ENCODE peak calls at places on chromosomes 11 and 22, in eight cellular contexts. One of them, this sample, is unnamed.

GRCh38 chr11:1939006-1939626 is 8.0 kb upstream of the MRPL23 start:
- DNase-seq in pancreas: peak; percentile 31
- DNase-seq in HCT116: no peak
- DNase-seq in GM12878: no peak
- DNase-seq in sigmoid colon: peak; percentile 71
- DNase-seq in gastrocnemius medialis: peak; percentile 2
- DNase-seq in thoracic aorta: no peak
- DNase-seq in ovary: no peak
- DNase-seq in this sample: no peak

GRCh38 chr11:94924074-94925031 is 49.0 kb downstream of the CWC15 start:
- DNase-seq in pancreas: no peak
- DNase-seq in HCT116: no peak
- DNase-seq in ovary: no peak
- DNase-seq in gastrocnemius medialis: no peak
- DNase-seq in GM12878: no peak
- DNase-seq in sigmoid colon: no peak
- DNase-seq in thoracic aorta: no peak
- DNase-seq in this sample: peak; percentile 12

GRCh38 chr11:65275906-65276305 is 14.1 kb downstream of the POLA2 start:
- DNase-seq in ovary: no peak
- DNase-seq in thoracic aorta: no peak
- DNase-seq in sigmoid colon: peak; percentile 30
- DNase-seq in gastrocnemius medialis: no peak
- DNase-seq in GM12878: no peak
- DNase-seq in pancreas: no peak
- DNase-seq in HCT116: no peak
- DNase-seq in this sample: no peak

GRCh38 chr11:45935349-45936064 is 13.1 kb downstream of the LARGE2 start:
- DNase-seq in HCT116: no peak
- DNase-seq in gastrocnemius medialis: no peak
- DNase-seq in thoracic aorta: no peak
- DNase-seq in ovary: no peak
- DNase-seq in pancreas: no peak
- DNase-seq in GM12878: no peak
- DNase-seq in sigmoid colon: no peak
- DNase-seq in this sample: no peak

GRCh38 chr11:44777537-44778199 is 50.9 kb downstream of the TSPAN18 start:
- DNase-seq in sigmoid colon: peak; percentile 48
- DNase-seq in gastrocnemius medialis: no peak
- DNase-seq in pancreas: no peak
- DNase-seq in ovary: no peak
- DNase-seq in GM12878: no peak
- DNase-seq in HCT116: no peak
- DNase-seq in thoracic aorta: no peak
- DNase-seq in this sample: no peak

GRCh38 chr22:18976197-18976751 is 40.2 kb upstream of the PRODH start:
- DNase-seq in thoracic aorta: no peak
- DNase-seq in GM12878: no peak
- DNase-seq in sigmoid colon: no peak
- DNase-seq in pancreas: peak; percentile 83
- DNase-seq in ovary: no peak
- DNase-seq in gastrocnemius medialis: no peak
- DNase-seq in HCT116: no peak
- DNase-seq in this sample: no peak

GRCh38 chr11:3861698-3862097 is 6.2 kb downstream of the STIM1 start:
- DNase-seq in pancreas: no peak
- DNase-seq in HCT116: no peak
- DNase-seq in gastrocnemius medialis: no peak
- DNase-seq in GM12878: no peak
- DNase-seq in ovary: no peak
- DNase-seq in sigmoid colon: no peak
- DNase-seq in thoracic aorta: no peak
- DNase-seq in this sample: no peak

GRCh38 chr11:64694026-64694755 is 28.8 kb downstream of the NRXN2 start:
- DNase-seq in HCT116: no peak
- DNase-seq in GM12878: no peak
- DNase-seq in ovary: no peak
- DNase-seq in gastrocnemius medialis: no peak
- DNase-seq in pancreas: no peak
- DNase-seq in sigmoid colon: no peak
- DNase-seq in thoracic aorta: no peak
- DNase-seq in this sample: no peak

GRCh38 chr22:17922925-17923898 is 101.1 kb downstream of the MICAL3 start:
- DNase-seq in ovary: no peak
- DNase-seq in GM12878: no peak
- DNase-seq in gastrocnemius medialis: no peak
- DNase-seq in pancreas: no peak
- DNase-seq in sigmoid colon: no peak
- DNase-seq in thoracic aorta: no peak
- DNase-seq in HCT116: no peak
- DNase-seq in this sample: no peak

GRCh38 chr11:121337078-121337477 is 44.5 kb downstream of the SC5D start:
- DNase-seq in ovary: no peak
- DNase-seq in sigmoid colon: no peak
- DNase-seq in GM12878: no peak
- DNase-seq in HCT116: no peak
- DNase-seq in thoracic aorta: no peak
- DNase-seq in pancreas: no peak
- DNase-seq in gastrocnemius medialis: no peak
- DNase-seq in this sample: no peak

GRCh38 chr11:13880719-13881118 is 81.8 kb upstream of the SPON1 start:
- DNase-seq in GM12878: no peak
- DNase-seq in pancreas: no peak
- DNase-seq in thoracic aorta: no peak
- DNase-seq in gastrocnemius medialis: no peak
- DNase-seq in ovary: no peak
- DNase-seq in sigmoid colon: no peak
- DNase-seq in HCT116: no peak
- DNase-seq in this sample: no peak
- TF ChIP-seq CTCF in GM12878: no peak
- TF ChIP-seq CTCF in pancreas: no peak
- TF ChIP-seq CTCF in thoracic aorta: no peak
- TF ChIP-seq CTCF in gastrocnemius medialis: no peak
- TF ChIP-seq CTCF in ovary: no peak
- TF ChIP-seq CTCF in sigmoid colon: no peak
- TF ChIP-seq CTCF in HCT116: no peak
- TF ChIP-seq CTCF in this sample: no peak

GRCh38 chr11:36258730-36259360 is 30.4 kb downstream of the COMMD9 start:
- DNase-seq in thoracic aorta: no peak
- DNase-seq in HCT116: peak; percentile 36
- DNase-seq in ovary: peak; percentile 54
- DNase-seq in GM12878: no peak
- DNase-seq in gastrocnemius medialis: peak; percentile 37
- DNase-seq in sigmoid colon: peak; percentile 72
- DNase-seq in pancreas: no peak
- DNase-seq in this sample: no peak
- H3K9me3 ChIP-seq in thoracic aorta: no peaks in the 10 kb centered on the region
- H3K9me3 ChIP-seq in HCT116: no peaks in the 10 kb centered on the region
- H3K9me3 ChIP-seq in ovary: peaks cover 3% of the 10 kb centered on the region
- H3K9me3 ChIP-seq in GM12878: no peaks in the 10 kb centered on the region
- H3K9me3 ChIP-seq in gastrocnemius medialis: no peaks in the 10 kb centered on the region
- H3K9me3 ChIP-seq in sigmoid colon: no peaks in the 10 kb centered on the region
- H3K9me3 ChIP-seq in pancreas: no peaks in the 10 kb centered on the region
- H3K9me3 ChIP-seq in this sample: no peaks in the 10 kb centered on the region

DNA sequence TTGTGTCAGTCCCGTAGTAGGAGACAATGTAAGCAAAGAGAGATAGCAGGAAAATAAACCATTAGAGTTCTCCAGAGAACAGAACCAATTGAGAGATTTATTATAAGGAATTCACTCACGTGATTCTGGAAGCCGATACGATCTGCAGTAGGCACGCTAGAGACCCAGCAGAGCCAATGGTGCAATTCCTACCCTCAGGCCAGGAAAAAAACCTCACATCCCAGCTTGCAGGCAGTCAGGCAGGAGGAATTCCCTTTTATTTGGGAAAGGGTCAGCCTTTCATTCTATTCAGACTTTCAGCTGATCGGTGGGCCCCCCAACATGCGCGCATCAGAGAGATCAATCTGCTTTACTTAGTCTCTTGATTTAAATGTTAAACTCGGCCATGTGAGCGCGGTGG is 7.3 kb upstream of the PLEKHA7 start:
- DNase-seq in sigmoid colon: no peak
- DNase-seq in thoracic aorta: no peak
- DNase-seq in gastrocnemius medialis: no peak
- DNase-seq in ovary: no peak
- DNase-seq in GM12878: no peak
- DNase-seq in pancreas: no peak
- DNase-seq in HCT116: no peak
- DNase-seq in this sample: no peak
- H3K27me3 ChIP-seq in sigmoid colon: no peaks in the 10 kb centered on the region
- H3K27me3 ChIP-seq in thoracic aorta: no peaks in the 10 kb centered on the region
- H3K27me3 ChIP-seq in gastrocnemius medialis: no peaks in the 10 kb centered on the region
- H3K27me3 ChIP-seq in ovary: no peaks in the 10 kb centered on the region
- H3K27me3 ChIP-seq in GM12878: no peaks in the 10 kb centered on the region
- H3K27me3 ChIP-seq in pancreas: no peaks in the 10 kb centered on the region
- H3K27me3 ChIP-seq in HCT116: no peaks in the 10 kb centered on the region
- H3K27me3 ChIP-seq in this sample: no peaks in the 10 kb centered on the region

DNA sequence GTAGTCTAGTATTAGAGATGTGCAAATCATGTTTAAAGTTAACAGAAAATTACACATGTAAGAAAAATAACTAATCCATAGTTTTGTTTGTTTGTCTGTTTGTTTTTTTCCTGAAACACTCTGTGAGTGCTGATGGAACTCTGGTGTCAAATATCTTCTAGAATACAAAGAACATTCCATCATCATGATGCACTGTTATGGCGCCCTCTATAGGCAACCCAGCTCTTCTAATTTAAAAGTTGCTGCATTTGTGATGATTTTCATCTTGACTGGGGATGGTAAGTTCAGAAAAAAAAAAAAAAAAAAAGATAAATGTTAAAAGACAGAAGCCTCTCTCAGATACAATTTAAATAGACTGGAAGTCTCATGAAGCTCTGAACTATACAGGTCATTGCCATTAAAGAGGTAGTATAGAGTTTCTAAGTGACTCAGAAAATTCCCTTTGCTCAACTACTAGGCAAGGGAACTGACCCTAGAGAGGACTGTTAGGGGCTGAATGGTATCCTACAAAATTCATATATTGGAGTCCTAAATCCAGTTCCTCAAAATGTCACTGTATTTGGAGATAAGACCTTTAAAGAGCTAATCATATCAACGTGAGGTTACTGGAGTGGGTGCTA is 597.2 kb upstream of the ANO3 start:
- DNase-seq in HCT116: no peak
- DNase-seq in pancreas: no peak
- DNase-seq in sigmoid colon: no peak
- DNase-seq in GM12878: no peak
- DNase-seq in gastrocnemius medialis: no peak
- DNase-seq in ovary: no peak
- DNase-seq in thoracic aorta: no peak
- DNase-seq in this sample: no peak
- TF ChIP-seq CTCF in HCT116: no peak
- TF ChIP-seq CTCF in pancreas: no peak
- TF ChIP-seq CTCF in sigmoid colon: no peak
- TF ChIP-seq CTCF in GM12878: peak; percentile 19
- TF ChIP-seq CTCF in gastrocnemius medialis: no peak
- TF ChIP-seq CTCF in ovary: no peak
- TF ChIP-seq CTCF in thoracic aorta: no peak
- TF ChIP-seq CTCF in this sample: no peak

GRCh38 chr11:31808268-31808667 is 2.9 kb downstream of the PAX6 start:
- DNase-seq in ovary: no peak
- DNase-seq in sigmoid colon: no peak
- DNase-seq in pancreas: no peak
- DNase-seq in HCT116: no peak
- DNase-seq in GM12878: no peak
- DNase-seq in thoracic aorta: no peak
- DNase-seq in gastrocnemius medialis: no peak
- DNase-seq in this sample: no peak

GRCh38 chr11:31810779-31811647 is at the start of gene PAX6:
- DNase-seq in sigmoid colon: peak; percentile 60
- DNase-seq in gastrocnemius medialis: peak; percentile 16
- DNase-seq in thoracic aorta: no peak
- DNase-seq in HCT116: peak; percentile 21
- DNase-seq in GM12878: peak; percentile 5
- DNase-seq in ovary: no peak
- DNase-seq in pancreas: peak; percentile 70
- DNase-seq in this sample: no peak

GRCh38 chr11:31808721-31809542 is 2.2 kb downstream of the PAX6 start:
- DNase-seq in GM12878: no peak
- DNase-seq in thoracic aorta: no peak
- DNase-seq in pancreas: no peak
- DNase-seq in gastrocnemius medialis: no peak
- DNase-seq in ovary: no peak
- DNase-seq in sigmoid colon: no peak
- DNase-seq in HCT116: no peak
- DNase-seq in this sample: no peak

GRCh38 chr11:31809543-31809856 is 1.6 kb downstream of the PAX6 start:
- DNase-seq in pancreas: no peak
- DNase-seq in gastrocnemius medialis: no peak
- DNase-seq in sigmoid colon: no peak
- DNase-seq in HCT116: no peak
- DNase-seq in thoracic aorta: no peak
- DNase-seq in ovary: no peak
- DNase-seq in GM12878: no peak
- DNase-seq in this sample: no peak

GRCh38 chr11:31809857-31810778 is 1.0 kb downstream of the PAX6 start:
- DNase-seq in pancreas: peak; percentile 81
- DNase-seq in ovary: no peak
- DNase-seq in gastrocnemius medialis: no peak
- DNase-seq in GM12878: no peak
- DNase-seq in thoracic aorta: no peak
- DNase-seq in sigmoid colon: peak; percentile 61
- DNase-seq in HCT116: no peak
- DNase-seq in this sample: peak; percentile 32
- H3K9me3 ChIP-seq in pancreas: no peaks in the 10 kb centered on the region
- H3K9me3 ChIP-seq in ovary: no peaks in the 10 kb centered on the region
- H3K9me3 ChIP-seq in gastrocnemius medialis: no peaks in the 10 kb centered on the region
- H3K9me3 ChIP-seq in GM12878: no peaks in the 10 kb centered on the region
- H3K9me3 ChIP-seq in thoracic aorta: no peaks in the 10 kb centered on the region
- H3K9me3 ChIP-seq in sigmoid colon: no peaks in the 10 kb centered on the region
- H3K9me3 ChIP-seq in HCT116: no peaks in the 10 kb centered on the region
- H3K9me3 ChIP-seq in this sample: no peaks in the 10 kb centered on the region

DNA sequence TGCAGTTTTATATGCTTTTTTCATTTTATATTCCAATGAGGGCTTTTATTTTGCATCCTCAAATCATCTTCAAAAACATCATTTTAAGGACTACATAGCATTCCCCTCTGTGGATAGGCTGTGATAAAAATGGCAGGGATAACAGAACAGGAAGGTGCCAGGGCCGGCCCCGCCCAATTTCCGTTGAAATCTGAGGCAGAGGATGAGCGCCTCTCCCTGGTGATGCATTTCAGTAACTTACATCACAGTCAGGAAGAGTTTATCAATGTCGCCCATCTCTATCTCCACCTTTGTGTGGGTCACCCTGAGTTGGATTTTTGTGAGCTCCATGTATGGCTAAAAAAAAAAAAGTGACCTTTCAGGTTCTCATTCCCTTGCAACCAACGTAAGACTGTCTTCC is 201.6 kb downstream of the DSCAML1 start:
- DNase-seq in ovary: no peak
- DNase-seq in HCT116: peak; percentile 7
- DNase-seq in sigmoid colon: no peak
- DNase-seq in GM12878: no peak
- DNase-seq in pancreas: no peak
- DNase-seq in gastrocnemius medialis: no peak
- DNase-seq in thoracic aorta: no peak
- DNase-seq in this sample: no peak
- H3K27me3 ChIP-seq in ovary: no peaks in the 10 kb centered on the region
- H3K27me3 ChIP-seq in HCT116: peaks cover 54% of the 10 kb centered on the region
- H3K27me3 ChIP-seq in sigmoid colon: no peaks in the 10 kb centered on the region
- H3K27me3 ChIP-seq in GM12878: peaks cover 2% of the 10 kb centered on the region
- H3K27me3 ChIP-seq in pancreas: no peaks in the 10 kb centered on the region
- H3K27me3 ChIP-seq in gastrocnemius medialis: no peaks in the 10 kb centered on the region
- H3K27me3 ChIP-seq in thoracic aorta: no peaks in the 10 kb centered on the region
- H3K27me3 ChIP-seq in this sample: peaks cover 9% of the 10 kb centered on the region

GRCh38 chr11:122814401-122814800 is 23.9 kb upstream of the CRTAM start:
- DNase-seq in ovary: no peak
- DNase-seq in GM12878: no peak
- DNase-seq in thoracic aorta: no peak
- DNase-seq in gastrocnemius medialis: no peak
- DNase-seq in HCT116: no peak
- DNase-seq in sigmoid colon: no peak
- DNase-seq in pancreas: no peak
- DNase-seq in this sample: no peak
- TF ChIP-seq CTCF in ovary: no peak
- TF ChIP-seq CTCF in GM12878: peak; percentile 22
- TF ChIP-seq CTCF in thoracic aorta: no peak
- TF ChIP-seq CTCF in gastrocnemius medialis: no peak
- TF ChIP-seq CTCF in HCT116: peak; percentile 55
- TF ChIP-seq CTCF in sigmoid colon: no peak
- TF ChIP-seq CTCF in pancreas: no peak
- TF ChIP-seq CTCF in this sample: no peak

This sample was measured in CD4-positive, alpha-beta T cell.